ENCODE peak calls at places on chromosomes 12 and 14, in nine cellular contexts. T is HFFc6; B is NCI-H460; N is HS-5; Y is HCEC 1CT; H is stimulated activated CD8-positive, alpha-beta memory T cell treated with anti-CD3 and anti-CD28 coated beads, Interleukin-2, amount 100 ng/mL, for 1 hour; D is nephron progenitor cell; K is kidney tubule cell; W is GM23248. U is an unnamed sample.
A peak's percentile ranks its signal among the peaks of the same experiment; 100 is the strongest.

GRCh38 chr12:1630827-1631591 is 2.0 kb downstream of the WNT5B start:
- DNase-seq in K (no peak), Y (no peak), T (no peak), N (no peak), H (no peak), B (no peak), D (peak; percentile 52), W (no peak), U (peak; percentile 67)

GRCh38 chr12:96112733-96113132 is 77.3 kb upstream of the LTA4H start:
- DNase-seq in Y (no peak), W (no peak), N (no peak), H (no peak), D (no peak), T (no peak), K (peak; percentile 62), B (no peak), U (no peak)

GRCh38 chr14:99575043-99576023 is 28.7 kb downstream of the CCDC85C start:
- DNase-seq in K (peak; percentile 98), Y (no peak), B (no peak), T (peak; percentile 19), D (no peak), N (no peak), W (peak; percentile 41), H (no peak), U (no peak)

GRCh38 chr14:99538275-99538674 is 57.1 kb downstream of the CCNK start:
- DNase-seq in K (no peak), T (no peak), W (no peak), H (no peak), Y (no peak), N (no peak), D (no peak), B (no peak), U (no peak)

GRCh38 chr14:104224516-104225281 is 86.3 kb downstream of the KIF26A start:
- DNase-seq in D (peak; percentile 75), Y (no peak), B (no peak), H (no peak), T (no peak), K (no peak), N (no peak), W (no peak), U (no peak)

GRCh38 chr12:6765634-6766581 is at the start of gene PTMS:
- DNase-seq in D (peak; percentile 81), W (peak; percentile 83), Y (peak; percentile 89), N (peak; percentile 69), K (peak; percentile 88), B (peak; percentile 73), H (no peak), T (peak; percentile 82), U (peak; percentile 93)

GRCh38 chr12:104535383-104535782 is 78.6 kb downstream of the CHST11 start:
- DNase-seq in B (no peak), H (no peak), W (peak; percentile 56), K (no peak), D (no peak), Y (no peak), T (no peak), N (no peak), U (peak; percentile 60)

GRCh38 chr12:42370013-42370412 is 44.0 kb downstream of the PPHLN1 start:
- DNase-seq in D (no peak), B (no peak), W (no peak), K (no peak), Y (no peak), T (no peak), H (no peak), N (no peak), U (no peak)

GRCh38 chr12:29782285-29782820 is 1.4 kb downstream of the TMTC1 start:
- DNase-seq in Y (peak; percentile 89), W (peak; percentile 89), N (peak; percentile 65), K (peak; percentile 34), H (no peak), D (no peak), B (no peak), T (no peak), U (peak; percentile 90)

U was measured in fibroblast of mammary gland.